ENCODE peak calls at places on chromosome 1, in five cellular contexts. V is NCI-H2081, K is LHCN-M2, P is stomach, R is EL. D is an unnamed sample.
A peak's percentile ranks its signal among the peaks of the same experiment; 100 is the strongest.

GRCh38 chr1:202078211-202078610 is 44.5 kb upstream of the GPR37L1 start:
- DNase-seq in R (no peak), P (no peak), V (no peak), K (no peak), D (no peak)

GRCh38 chr1:225814381-225814780 is 4.5 kb downstream of the EPHX1 start:
- DNase-seq in K (no peak), V (no peak), R (no peak), P (no peak), D (no peak)

GRCh38 chr1:6906783-6907182 is 121.5 kb downstream of the CAMTA1 start:
- DNase-seq in R (no peak), V (no peak), P (no peak), K (no peak), D (no peak)

GRCh38 chr1:19412654-19413053 is 72.7 kb downstream of the CAPZB start:
- DNase-seq in R (no peak), V (no peak), K (no peak), P (no peak), D (no peak)

GRCh38 chr1:155218854-155219591 is 10.5 kb downstream of the MTX1 start:
- DNase-seq in V (peak; percentile 72), R (peak; percentile 76), P (no peak), K (peak; percentile 50), D (peak; percentile 72)

GRCh38 chr1:22806584-22806983 is 95.9 kb downstream of the EPHB2 start:
- DNase-seq in K (no peak), R (no peak), V (peak; percentile 86), P (no peak), D (no peak)

GRCh38 chr1:226661965-226662364 is 77.1 kb downstream of the ITPKB start:
- DNase-seq in V (no peak), K (no peak), P (no peak), R (peak; percentile 17), D (no peak)

GRCh38 chr1:234515411-234515810 is 36.4 kb upstream of the TARBP1 start:
- DNase-seq in R (peak; percentile 63), V (no peak), K (peak; percentile 57), P (no peak), D (no peak)

GRCh38 chr1:183632087-183632486 is 3.5 kb downstream of the ARPC5 start:
- DNase-seq in K (no peak), P (no peak), R (peak; percentile 73), V (no peak), D (peak; percentile 90)

GRCh38 chr1:163186910-163187309 is 15.8 kb downstream of the RGS5 start:
- DNase-seq in K (no peak), R (no peak), P (no peak), V (no peak), D (no peak)

GRCh38 chr1:202160377-202160940 is at the start of gene PTPN7:
- DNase-seq in V (no peak), R (no peak), P (peak; percentile 39), K (no peak), D (no peak)

GRCh38 chr1:152050886-152051764 is 14.3 kb upstream of the S100A11 start:
- DNase-seq in V (no peak), P (no peak), R (peak; percentile 12), K (peak; percentile 22), D (peak; percentile 40)